ENCODE peak calls at places on chromosomes 16 and 17, in seven cellular contexts. T, S, Q, M, N, W and G are unnamed samples.

GRCh38 chr17:50167371-50167770 is 1.6 kb downstream of the SGCA start:
- DNase-seq in T (no peak), S (no peak), Q (no peak), M (no peak), N (no peak), W (no peak), G (no peak)

GRCh38 chr17:37361543-37361942 is 14.2 kb upstream of the C17orf78 start:
- DNase-seq in T (no peak), S (no peak), Q (no peak), M (no peak), N (no peak), W (no peak), G (no peak)

GRCh38 chr17:61118871-61119270 is 280.8 kb upstream of the TBX2 start:
- DNase-seq in T (no peak), S (no peak), Q (no peak), M (no peak), N (no peak), W (no peak), G (no peak)

GRCh38 chr17:58630883-58631522 is 60.8 kb downstream of the TEX14 start:
- DNase-seq in T (peak; percentile 16), S (peak; percentile 32), Q (no peak), M (no peak), N (no peak), W (no peak), G (no peak)

GRCh38 chr17:29645516-29646051 is 22.9 kb upstream of the CORO6 start:
- DNase-seq in T (no peak), S (peak; percentile 61), Q (peak; percentile 57), M (no peak), N (peak; percentile 93), W (no peak), G (no peak)

GRCh38 chr16:15907863-15908478 is 19.6 kb upstream of the CEP20 start:
- DNase-seq in T (no peak), S (peak; percentile 31), Q (no peak), M (no peak), N (peak; percentile 26), W (no peak), G (peak; percentile 35)

GRCh38 chr17:2053380-2054261 is 1.3 kb upstream of the HIC1 start:
- DNase-seq in T (peak; percentile 67), S (no peak), Q (no peak), M (peak; percentile 72), N (peak; percentile 82), W (no peak), G (no peak)

GRCh38 chr16:21989141-21989540 is 11.8 kb downstream of the PDZD9 start:
- DNase-seq in T (no peak), S (no peak), Q (peak; percentile 16), M (no peak), N (peak; percentile 7), W (no peak), G (no peak)

GRCh38 chr16:1308036-1308976 is 1.1 kb upstream of the UBE2I start:
- DNase-seq in T (no peak), S (no peak), Q (no peak), M (no peak), N (no peak), W (no peak), G (no peak)

GRCh38 chr16:1067629-1068028 is 4.9 kb upstream of the SSTR5 start:
- DNase-seq in T (no peak), S (no peak), Q (no peak), M (no peak), N (no peak), W (no peak), G (no peak)

GRCh38 chr16:53235851-53236250 is 181.1 kb downstream of the CHD9 start:
- DNase-seq in T (no peak), S (no peak), Q (no peak), M (no peak), N (no peak), W (no peak), G (no peak)
- TF ChIP-seq CTCF in T (no peak), S (no peak), Q (no peak), M (no peak), N (no peak), W (no peak), G (no peak)

DNA sequence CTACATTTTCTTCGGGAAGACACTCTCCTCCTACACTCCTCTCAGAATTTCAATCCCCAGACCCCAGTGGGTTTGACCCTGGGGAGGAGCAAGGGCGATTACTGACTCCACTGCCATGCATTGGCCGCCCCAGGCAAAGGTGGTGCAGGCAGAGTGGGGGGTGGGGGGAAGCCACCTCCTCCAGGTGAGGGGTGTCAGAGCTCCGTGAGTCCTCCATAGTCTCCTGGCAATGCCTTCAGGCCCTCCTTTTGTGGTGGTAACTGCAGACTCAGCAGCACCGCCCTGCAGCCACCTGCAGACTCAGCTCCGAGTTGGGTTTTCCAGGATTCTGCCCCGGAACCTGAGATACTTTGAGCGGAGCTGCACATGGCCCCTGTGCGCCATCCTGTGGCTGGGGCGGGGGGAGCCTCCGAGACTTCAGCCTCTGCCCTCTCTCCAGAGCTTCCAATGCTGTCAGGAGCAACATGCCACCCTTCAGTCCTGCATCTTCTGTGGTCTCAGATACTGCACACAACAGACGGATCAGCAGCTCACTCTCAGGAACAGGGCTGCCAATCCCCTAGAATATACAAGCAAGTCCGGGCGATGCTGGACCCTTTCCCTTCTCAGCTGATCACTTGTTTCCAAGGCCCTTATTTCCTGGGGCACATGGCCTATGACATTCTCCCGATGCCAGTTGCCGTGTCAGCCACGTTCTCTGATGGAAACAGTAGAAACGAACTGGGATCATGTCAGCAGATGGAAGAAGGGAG is 2.4 kb upstream of the SLC47A2 start:
- DNase-seq in T (no peak), S (no peak), Q (no peak), M (no peak), N (no peak), W (no peak), G (no peak)
- TF ChIP-seq CTCF in T (no peak), S (no peak), Q (peak; percentile 18), M (no peak), N (peak; percentile 4), W (peak; percentile 61), G (peak; percentile 35)

GRCh38 chr17:18254888-18255649 is 3.5 kb downstream of the FLII start:
- DNase-seq in T (no peak), S (no peak), Q (no peak), M (no peak), N (no peak), W (no peak), G (no peak)
- TF ChIP-seq CTCF in T (no peak), S (no peak), Q (no peak), M (no peak), N (no peak), W (no peak), G (no peak)

GRCh38 chr17:79840204-79840988 is 1.2 kb upstream of the CBX4 start:
- DNase-seq in T (no peak), S (peak; percentile 63), Q (no peak), M (no peak), N (peak; percentile 75), W (no peak), G (no peak)
- TF ChIP-seq CTCF in T (no peak), S (no peak), Q (peak; percentile 22), M (no peak), N (peak; percentile 5), W (no peak), G (peak; percentile 67)

GRCh38 chr16:86080982-86081381 is 182.0 kb downstream of the IRF8 start:
- DNase-seq in T (no peak), S (no peak), Q (no peak), M (no peak), N (no peak), W (no peak), G (no peak)
- TF ChIP-seq CTCF in T (no peak), S (no peak), Q (no peak), M (no peak), N (no peak), W (no peak), G (no peak)